ENCODE peak calls at places on chromosome 17, in four cellular contexts. N is ELR, A is neuronal stem cell, O is foreskin fibroblast. C is an unnamed sample.

GRCh38 chr17:38912221-38912813 is 13.1 kb upstream of the LASP1NB start:
- DNase-seq in N (no peak), A (no peak), O (peak), C (no peak)

GRCh38 chr17:50638851-50639767 is 4.4 kb downstream of the ABCC3 start:
- DNase-seq in N (peak), A (no peak), O (peak), C (no peak)

GRCh38 chr17:77495575-77495974 is 354.8 kb downstream of the SEC14L1 start:
- DNase-seq in N (no peak), A (no peak), O (no peak), C (no peak)

GRCh38 chr17:75402038-75402437 is 3.4 kb downstream of the GRB2 start:
- DNase-seq in N (no peak), A (no peak), O (no peak), C (no peak)

GRCh38 chr17:60080545-60080944 is 1.8 kb upstream of the HEATR6 start:
- DNase-seq in N (peak), A (no peak), O (no peak), C (no peak)

GRCh38 chr17:75428775-75429469 is 23.4 kb upstream of the GRB2 start:
- DNase-seq in N (peak), A (no peak), O (peak), C (no peak)

GRCh38 chr17:74528491-74529199 is 2.6 kb downstream of the CD300LB start:
- DNase-seq in N (no peak), A (no peak), O (no peak), C (peak)

GRCh38 chr17:44927696-44928095 is 12.4 kb upstream of the GFAP start:
- DNase-seq in N (no peak), A (no peak), O (no peak), C (no peak)

GRCh38 chr17:69250641-69251040 is 22.0 kb upstream of the ABCA10 start:
- DNase-seq in N (peak), A (no peak), O (no peak), C (no peak)

GRCh38 chr17:40350410-40351184 is 13.9 kb downstream of the GJD3 start:
- DNase-seq in N (no peak), A (peak), O (no peak), C (no peak)

GRCh38 chr17:5413682-5414081 is 5.8 kb downstream of the NUP88 start:
- DNase-seq in N (peak), A (no peak), O (peak), C (no peak)

GRCh38 chr17:29444589-29444988 is 54.4 kb downstream of the TAOK1 start:
- DNase-seq in N (peak), A (no peak), O (peak), C (no peak)

GRCh38 chr17:81386141-81386645 is 9.1 kb upstream of the BAHCC1 start:
- DNase-seq in N (no peak), A (no peak), O (no peak), C (no peak)

GRCh38 chr17:72433797-72434196 is 313.0 kb downstream of the SOX9 start:
- DNase-seq in N (no peak), A (no peak), O (no peak), C (no peak)

GRCh38 chr17:49574945-49575523 is 637 bp upstream of the NXPH3 start:
- DNase-seq in N (no peak), A (no peak), O (no peak), C (no peak)

GRCh38 chr17:49872776-49873377 is 25.0 kb upstream of the TAC4 start:
- DNase-seq in N (no peak), A (no peak), O (no peak), C (no peak)

GRCh38 chr17:42249681-42250446 is 26.3 kb downstream of the STAT5B start:
- DNase-seq in N (no peak), A (no peak), O (no peak), C (no peak)

GRCh38 chr17:855594-855993 is 73.4 kb downstream of the MRM3 start:
- DNase-seq in N (no peak), A (no peak), O (no peak), C (no peak)

GRCh38 chr17:35152741-35153140 is 5.1 kb downstream of the UNC45B start:
- DNase-seq in N (no peak), A (no peak), O (no peak), C (no peak)

GRCh38 chr17:42536372-42537155 is 523 bp downstream of the NAGLU start:
- DNase-seq in N (peak), A (no peak), O (peak), C (peak)

GRCh38 chr17:50344712-50345380 is 1.1 kb upstream of the XYLT2 start:
- DNase-seq in N (no peak), A (no peak), O (peak), C (peak)

GRCh38 chr17:4475463-4475862 is 23.2 kb upstream of the SPNS2 start:
- DNase-seq in N (no peak), A (no peak), O (no peak), C (no peak)

GRCh38 chr17:76273923-76274558 is 8.9 kb downstream of the UBALD2 start:
- DNase-seq in N (no peak), A (no peak), O (no peak), C (no peak)

GRCh38 chr17:79779088-79779529 is 1.2 kb downstream of the CBX2 start:
- DNase-seq in N (no peak), A (no peak), O (no peak), C (no peak)

GRCh38 chr17:82679586-82680465 is 18.7 kb downstream of the RAB40B start:
- DNase-seq in N (no peak), A (no peak), O (no peak), C (no peak)

GRCh38 chr17:79942591-79943353 is 92.9 kb downstream of the TBC1D16 start:
- DNase-seq in N (peak), A (no peak), O (peak), C (no peak)

GRCh38 chr17:78032166-78032565 is 73.7 kb downstream of the TNRC6C start:
- DNase-seq in N (peak), A (no peak), O (peak), C (no peak)

GRCh38 chr17:51120357-51120738 is 320 bp downstream of the SPAG9 start:
- DNase-seq in N (no peak), A (no peak), O (no peak), C (peak)

GRCh38 chr17:35660902-35661301 is 70.5 kb upstream of the RASL10B start:
- DNase-seq in N (no peak), A (no peak), O (no peak), C (no peak)

GRCh38 chr17:41451154-41451728 is 10.5 kb upstream of the KRT38 start:
- DNase-seq in N (peak), A (no peak), O (peak), C (no peak)

C was measured in GM20000.